ENCODE peak calls at places on chromosome 6, in four cellular contexts. D, U, X and K are unnamed samples.

GRCh38 chr6:30845183-30845582 is 39.1 kb upstream of the DDR1 start:
- DNase-seq in X (no peak), D (no peak), U (no peak), K (no peak)

GRCh38 chr6:83270971-83271714 is 78.0 kb downstream of the RWDD2A start:
- DNase-seq in X (no peak), U (no peak), D (no peak), K (no peak)

GRCh38 chr6:34369385-34369784 is 23.1 kb downstream of the NUDT3 start:
- DNase-seq in X (no peak), D (no peak), U (no peak), K (no peak)

GRCh38 chr6:42387336-42387735 is 64.4 kb downstream of the TRERF1 start:
- DNase-seq in D (no peak), U (no peak), X (no peak), K (peak)

GRCh38 chr6:137490506-137490905 is 3.7 kb downstream of the OLIG3 start:
- DNase-seq in D (no peak), U (no peak), X (no peak), K (no peak)

GRCh38 chr6:37134622-37135191 is 35.2 kb upstream of the PIM1 start:
- DNase-seq in U (no peak), X (no peak), D (peak), K (no peak)

GRCh38 chr6:136541395-136541794 is 8.8 kb downstream of the MAP7 start:
- DNase-seq in X (no peak), D (no peak), U (no peak), K (no peak)

GRCh38 chr6:42970859-42971612 is 7.9 kb downstream of the PEX6 start:
- DNase-seq in X (no peak), U (no peak), D (no peak), K (no peak)

GRCh38 chr6:2843138-2843740 is 1.6 kb upstream of the SERPINB1 start:
- DNase-seq in U (no peak), X (no peak), D (no peak), K (no peak)

GRCh38 chr6:121823437-121823851 is 388.0 kb downstream of the GJA1 start:
- DNase-seq in U (no peak), D (no peak), X (no peak), K (no peak)

GRCh38 chr6:139625081-139625939 is 250.9 kb upstream of the CITED2 start:
- DNase-seq in U (no peak), D (no peak), X (no peak), K (no peak)

GRCh38 chr6:168032383-168032760 is 34.9 kb downstream of the KIF25 start:
- DNase-seq in U (no peak), D (no peak), X (no peak), K (no peak)

GRCh38 chr6:106517699-106518098 is 111.6 kb downstream of the RTN4IP1 start:
- DNase-seq in X (no peak), U (no peak), D (no peak), K (no peak)

GRCh38 chr6:13472099-13472498 is 15.3 kb downstream of the GFOD1 start:
- DNase-seq in U (no peak), X (no peak), D (no peak), K (no peak)

GRCh38 chr6:2839982-2840793 is 1.5 kb downstream of the SERPINB1 start:
- DNase-seq in U (no peak), X (peak), D (no peak), K (no peak)

GRCh38 chr6:41652876-41653641 is 14.8 kb downstream of the MDFI start:
- DNase-seq in D (no peak), U (no peak), X (no peak), K (no peak)